ENCODE peak calls at places on chromosomes 16 and 17, in four cellular contexts. One of them, this sample, is unnamed.

GRCh38 chr16:27378871-27379580 is 22.9 kb upstream of the IL21R start:
- DNase-seq in HEK293T: no peak
- DNase-seq in iPS-NIHi11: no peak
- DNase-seq in CD8-positive, alpha-beta memory T cell: no peak
- DNase-seq in this sample: no peak

GRCh38 chr16:2159052-2159838 is 3.7 kb downstream of the TRAF7 start:
- DNase-seq in HEK293T: no peak
- DNase-seq in iPS-NIHi11: no peak
- DNase-seq in CD8-positive, alpha-beta memory T cell: no peak
- DNase-seq in this sample: no peak

GRCh38 chr16:57531253-57531575 is 5.2 kb downstream of the CCDC102A start:
- DNase-seq in HEK293T: no peak
- DNase-seq in iPS-NIHi11: no peak
- DNase-seq in CD8-positive, alpha-beta memory T cell: no peak
- DNase-seq in this sample: no peak

GRCh38 chr17:15883617-15884111 is 61.3 kb upstream of the ADORA2B start:
- DNase-seq in HEK293T: no peak
- DNase-seq in iPS-NIHi11: no peak
- DNase-seq in CD8-positive, alpha-beta memory T cell: no peak
- DNase-seq in this sample: peak

GRCh38 chr17:19317359-19318095 is 45.0 kb downstream of the B9D1 start:
- DNase-seq in HEK293T: peak
- DNase-seq in iPS-NIHi11: peak
- DNase-seq in CD8-positive, alpha-beta memory T cell: no peak
- DNase-seq in this sample: peak

GRCh38 chr17:29042679-29043538 is at the start of gene PIPOX:
- DNase-seq in HEK293T: peak
- DNase-seq in iPS-NIHi11: peak
- DNase-seq in CD8-positive, alpha-beta memory T cell: no peak
- DNase-seq in this sample: peak

GRCh38 chr17:39634384-39634871 is 2.5 kb upstream of the STARD3 start:
- DNase-seq in HEK293T: peak
- DNase-seq in iPS-NIHi11: peak
- DNase-seq in CD8-positive, alpha-beta memory T cell: no peak
- DNase-seq in this sample: peak

GRCh38 chr16:89096768-89097527 is 3.3 kb downstream of the ACSF3 start:
- DNase-seq in HEK293T: no peak
- DNase-seq in iPS-NIHi11: no peak
- DNase-seq in CD8-positive, alpha-beta memory T cell: peak
- DNase-seq in this sample: no peak

GRCh38 chr16:85158702-85159225 is 46.5 kb upstream of the CIBAR2 start:
- DNase-seq in HEK293T: no peak
- DNase-seq in iPS-NIHi11: no peak
- DNase-seq in CD8-positive, alpha-beta memory T cell: no peak
- DNase-seq in this sample: no peak

GRCh38 chr17:79473111-79473835 is 137.6 kb downstream of the RBFOX3 start:
- DNase-seq in HEK293T: no peak
- DNase-seq in iPS-NIHi11: no peak
- DNase-seq in CD8-positive, alpha-beta memory T cell: no peak
- DNase-seq in this sample: no peak

GRCh38 chr17:6381052-6381451 is 53.9 kb downstream of the AIPL1 start:
- DNase-seq in HEK293T: no peak
- DNase-seq in iPS-NIHi11: no peak
- DNase-seq in CD8-positive, alpha-beta memory T cell: no peak
- DNase-seq in this sample: no peak

GRCh38 chr17:47742319-47743181 is 9.5 kb downstream of the TBX21 start:
- DNase-seq in HEK293T: peak
- DNase-seq in iPS-NIHi11: peak
- DNase-seq in CD8-positive, alpha-beta memory T cell: peak
- DNase-seq in this sample: peak

GRCh38 chr17:72053069-72053846 is 67.6 kb upstream of the SOX9 start:
- DNase-seq in HEK293T: peak
- DNase-seq in iPS-NIHi11: peak
- DNase-seq in CD8-positive, alpha-beta memory T cell: no peak
- DNase-seq in this sample: no peak

GRCh38 chr17:4365103-4365627 is 1.3 kb downstream of the UBE2G1 start:
- DNase-seq in HEK293T: peak
- DNase-seq in iPS-NIHi11: peak
- DNase-seq in CD8-positive, alpha-beta memory T cell: peak
- DNase-seq in this sample: peak

This sample was measured in SK-MEL-5.